ENCODE peak calls at places on chromosomes 2 and 18, in nine cellular contexts. M is GM23338, G is PC-9, K is aorta, J is cardiac muscle cell, L is upper lobe of right lung, W is testis, H is fibroblast of lung, C is right cardiac atrium. R is an unnamed sample.

GRCh38 chr2:3305952-3306351 is 71.7 kb downstream of the EIPR1 start:
- DNase-seq in M (no peak), G (no peak), K (peak; percentile 42), J (no peak), L (no peak), W (no peak), H (no peak), C (no peak), R (no peak)

GRCh38 chr2:182004945-182005344 is 19.3 kb downstream of the PPP1R1C start:
- DNase-seq in M (no peak), G (no peak), K (no peak), J (no peak), L (no peak), W (no peak), H (no peak), C (no peak), R (no peak)

GRCh38 chr2:223923976-223924375 is 21.2 kb downstream of the WDFY1 start:
- DNase-seq in M (no peak), G (no peak), K (no peak), J (no peak), L (no peak), W (no peak), H (no peak), C (no peak), R (no peak)

GRCh38 chr18:79452991-79453645 is 57.4 kb downstream of the NFATC1 start:
- DNase-seq in M (no peak), G (no peak), K (no peak), J (no peak), L (no peak), W (no peak), H (no peak), C (no peak), R (no peak)

GRCh38 chr18:77114564-77115391 is 17.8 kb downstream of the MBP start:
- DNase-seq in M (no peak), G (no peak), K (peak; percentile 89), J (peak; percentile 93), L (peak; percentile 94), W (peak; percentile 92), H (peak; percentile 98), C (peak; percentile 94), R (peak; percentile 83)

GRCh38 chr2:237295889-237296480 is 118.0 kb downstream of the COL6A3 start:
- DNase-seq in M (no peak), G (no peak), K (no peak), J (no peak), L (no peak), W (no peak), H (no peak), C (no peak), R (no peak)

GRCh38 chr2:215140166-215140707 is 1.8 kb upstream of the ABCA12 start:
- DNase-seq in M (no peak), G (no peak), K (no peak), J (no peak), L (no peak), W (no peak), H (no peak), C (no peak), R (no peak)

GRCh38 chr2:15242936-15243461 is 318.1 kb downstream of the NBAS start:
- DNase-seq in M (no peak), G (no peak), K (no peak), J (no peak), L (no peak), W (no peak), H (no peak), C (no peak), R (no peak)

GRCh38 chr2:53636616-53637015 is 131.0 kb upstream of the CHAC2 start:
- DNase-seq in M (no peak), G (no peak), K (no peak), J (no peak), L (no peak), W (no peak), H (no peak), C (no peak), R (no peak)

DNA sequence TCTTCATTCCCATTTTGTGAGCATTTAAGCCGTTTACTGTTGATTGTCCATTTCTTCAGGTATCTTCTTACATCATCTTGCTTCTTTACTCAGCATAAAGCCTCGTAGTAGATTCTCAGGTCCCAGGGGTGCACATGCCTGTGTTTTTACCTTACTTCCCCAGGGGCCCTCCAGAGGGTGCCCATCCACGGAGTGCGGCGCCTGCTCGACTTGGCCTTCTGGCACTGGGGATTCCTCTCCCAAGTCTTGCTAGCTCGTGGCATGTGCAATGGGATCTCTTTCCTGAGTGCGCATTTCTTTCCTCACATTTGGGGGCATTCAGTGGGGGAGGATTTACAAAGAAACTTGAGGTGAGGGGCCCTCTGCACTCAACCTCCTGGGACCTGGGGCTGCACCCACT is 148.1 kb downstream of the AGAP1 start:
- DNase-seq in M (peak; percentile 18), G (no peak), K (no peak), J (no peak), L (no peak), W (no peak), H (no peak), C (no peak), R (no peak)
- H3K27ac ChIP-seq in M (peak overlapping the region; percentile 17), G (no peak overlapping the region), K (no peak overlapping the region), J (no peak overlapping the region), L (no peak overlapping the region), W (no peak overlapping the region), H (peak overlapping the region; percentile 91), C (no peak overlapping the region), R (no peak overlapping the region)

GRCh38 chr2:150371066-150371812 is 116.2 kb downstream of the RND3 start:
- DNase-seq in M (peak; percentile 17), G (no peak), K (no peak), J (no peak), L (no peak), W (no peak), H (no peak), C (no peak), R (no peak)
- H3K27ac ChIP-seq in M (no peak overlapping the region), G (no peak overlapping the region), K (no peak overlapping the region), J (no peak overlapping the region), L (no peak overlapping the region), W (no peak overlapping the region), H (no peak overlapping the region), C (no peak overlapping the region), R (no peak overlapping the region)

GRCh38 chr18:31679133-31679731 is 5.1 kb downstream of the B4GALT6 start:
- DNase-seq in M (no peak), G (peak; percentile 74), K (no peak), J (peak; percentile 70), L (no peak), W (no peak), H (peak; percentile 65), C (no peak), R (no peak)
- H3K27ac ChIP-seq in M (no peak overlapping the region), G (peak overlapping the region; percentile 89), K (no peak overlapping the region), J (no peak overlapping the region), L (no peak overlapping the region), W (no peak overlapping the region), H (peak overlapping the region; percentile 9), C (no peak overlapping the region), R (no peak overlapping the region)

GRCh38 chr2:24771099-24771498 is 22.1 kb downstream of the PTRHD1 start:
- DNase-seq in M (no peak), G (no peak), K (no peak), J (no peak), L (no peak), W (no peak), H (no peak), C (no peak), R (no peak)

GRCh38 chr2:24774373-24774772 is 18.8 kb downstream of the PTRHD1 start:
- DNase-seq in M (no peak), G (no peak), K (no peak), J (no peak), L (no peak), W (no peak), H (no peak), C (no peak), R (no peak)

GRCh38 chr2:24768013-24768412 is 25.2 kb downstream of the PTRHD1 start:
- DNase-seq in M (no peak), G (no peak), K (no peak), J (no peak), L (no peak), W (no peak), H (no peak), C (no peak), R (no peak)

GRCh38 chr2:24768601-24769000 is 24.6 kb downstream of the PTRHD1 start:
- DNase-seq in M (peak; percentile 44), G (no peak), K (no peak), J (no peak), L (no peak), W (peak; percentile 57), H (no peak), C (peak; percentile 86), R (peak; percentile 23)

GRCh38 chr2:24771905-24772586 is 21.1 kb downstream of the PTRHD1 start:
- DNase-seq in M (no peak), G (no peak), K (no peak), J (no peak), L (no peak), W (no peak), H (no peak), C (no peak), R (no peak)
- H3K27ac ChIP-seq in M (no peak overlapping the region), G (no peak overlapping the region), K (no peak overlapping the region), J (no peak overlapping the region), L (no peak overlapping the region), W (no peak overlapping the region), H (no peak overlapping the region), C (no peak overlapping the region), R (no peak overlapping the region)

GRCh38 chr18:7766383-7766782 is 199.3 kb downstream of the PTPRM start:
- DNase-seq in M (peak; percentile 16), G (no peak), K (no peak), J (no peak), L (no peak), W (no peak), H (no peak), C (no peak), R (no peak)
- H3K27ac ChIP-seq in M (no peak overlapping the region), G (no peak overlapping the region), K (no peak overlapping the region), J (no peak overlapping the region), L (no peak overlapping the region), W (no peak overlapping the region), H (no peak overlapping the region), C (no peak overlapping the region), R (no peak overlapping the region)

GRCh38 chr2:151498178-151498577 is 88.5 kb downstream of the RIF1 start:
- DNase-seq in M (peak; percentile 74), G (no peak), K (no peak), J (no peak), L (no peak), W (no peak), H (no peak), C (no peak), R (no peak)
- H3K27ac ChIP-seq in M (peak overlapping the region; percentile 39), G (no peak overlapping the region), K (no peak overlapping the region), J (no peak overlapping the region), L (no peak overlapping the region), W (no peak overlapping the region), H (no peak overlapping the region), C (no peak overlapping the region), R (no peak overlapping the region)

DNA sequence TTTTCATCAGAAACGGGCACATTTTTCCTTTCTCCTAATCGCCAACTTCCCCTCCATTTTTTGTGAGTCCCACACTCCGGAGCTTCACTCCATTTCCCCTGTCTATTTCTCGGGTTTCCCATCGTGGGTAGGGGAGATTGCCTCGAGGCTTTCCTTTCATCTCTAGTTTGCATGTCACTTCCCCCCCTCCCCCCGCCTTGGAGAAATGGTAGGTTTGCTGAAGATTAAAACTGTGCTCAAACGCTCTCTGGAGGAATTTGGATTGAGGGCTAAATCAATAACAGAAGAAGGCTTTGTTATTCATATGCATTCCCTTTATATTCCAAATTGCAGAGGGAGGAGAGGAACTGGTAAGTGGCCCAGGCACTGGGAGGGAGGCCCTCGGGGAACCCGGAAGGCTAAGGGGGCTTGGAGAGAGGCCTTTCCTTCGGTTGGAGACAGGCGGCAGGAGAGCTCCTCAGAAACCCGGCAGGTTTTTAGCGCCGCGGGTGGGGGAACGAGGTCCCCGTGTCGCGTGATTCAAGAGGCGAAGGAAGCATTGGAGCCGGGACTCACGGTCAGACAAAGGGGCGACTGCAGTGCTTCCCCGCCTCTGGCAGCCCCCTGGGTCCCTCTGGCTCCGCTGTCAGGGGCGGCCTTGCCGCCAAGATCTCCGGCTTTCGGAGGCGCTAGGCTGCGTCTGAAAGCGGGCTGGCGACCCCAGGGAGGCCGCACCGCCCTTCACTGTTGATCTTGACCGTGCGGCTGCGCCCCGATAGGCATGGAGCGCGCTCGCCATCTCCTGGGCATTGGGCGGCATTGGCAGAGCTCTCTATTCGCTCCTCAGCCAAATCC is 2.4 kb upstream of the HOXD12 start:
- DNase-seq in M (peak; percentile 96), G (peak; percentile 63), K (peak; percentile 89), J (peak; percentile 65), L (peak; percentile 80), W (peak; percentile 69), H (peak; percentile 66), C (peak; percentile 86), R (peak; percentile 58)
- H3K27ac ChIP-seq in M (no peak overlapping the region), G (no peak overlapping the region), K (no peak overlapping the region), J (no peak overlapping the region), L (no peak overlapping the region), W (no peak overlapping the region), H (no peak overlapping the region), C (no peak overlapping the region), R (no peak overlapping the region)

R was measured in ovary.